ENCODE peak calls at places on chromosome 20, in four cellular contexts. R is cardiac muscle cell; F is PC-3; L is activated T-helper 2 cell treated with anti-CD3 and anti-CD28 coated beads, Interferon-gamma antibody, Interleukin-2, Interleukin-4, amounts not matched to agents 10 μg/mL and 5 μg/mL and 100 μg/mL, durations not matched to agents 14 hours and 24 hours and 36 hours. C is an unnamed sample.

GRCh38 chr20:49395183-49395582 is 87.3 kb downstream of the KCNB1 start:
- DNase-seq in R (no peak), F (no peak), L (no peak), C (no peak)

GRCh38 chr20:43188234-43188653 is 1.5 kb downstream of the PTPRT start:
- DNase-seq in R (peak), L (no peak), F (no peak), C (no peak)

GRCh38 chr20:53077373-53078205 is 105.4 kb downstream of the TSHZ2 start:
- DNase-seq in F (peak), R (no peak), L (no peak), C (peak)

GRCh38 chr20:4661191-4661590 is 60.5 kb upstream of the PRND start:
- DNase-seq in F (no peak), R (no peak), L (no peak), C (no peak)

GRCh38 chr20:38893485-38894090 is 32.6 kb upstream of the FAM83D start:
- DNase-seq in F (peak), R (peak), L (peak), C (peak)

GRCh38 chr20:20365593-20365992 is 2.3 kb upstream of the INSM1 start:
- DNase-seq in F (no peak), R (no peak), L (no peak), C (no peak)

GRCh38 chr20:34524426-34524825 is 8.2 kb downstream of the DYNLRB1 start:
- DNase-seq in R (no peak), F (no peak), L (no peak), C (no peak)

GRCh38 chr20:38873050-38873581 is 53.1 kb upstream of the FAM83D start:
- DNase-seq in R (no peak), L (peak), F (no peak), C (no peak)